ENCODE peak calls at places on chromosomes 11 and 22, in ten cellular contexts. S is AG04449, A is HFF-Myc, C is IMR-90, R is fibroblast of pulmonary artery, L is transverse colon, K is coronary artery, O is GM23338, T is right atrium auricular region, D is left lung. I is an unnamed sample.

GRCh38 chr11:125332821-125333220 is 163.2 kb downstream of the FEZ1 start:
- DNase-seq in S (no peak), A (no peak), C (no peak), R (no peak), L (no peak), K (peak), O (no peak), T (no peak), D (no peak), I (no peak)

GRCh38 chr11:71385091-71385490 is 63.1 kb downstream of the DHCR7 start:
- DNase-seq in S (no peak), A (no peak), C (no peak), R (no peak), L (no peak), K (no peak), O (no peak), T (no peak), D (no peak), I (no peak)

GRCh38 chr11:125802387-125802786 is 14.5 kb downstream of the PATE3 start:
- DNase-seq in S (no peak), A (no peak), C (no peak), R (no peak), L (no peak), K (no peak), O (no peak), T (no peak), D (no peak), I (no peak)

GRCh38 chr11:125496465-125496817 is 376 bp upstream of the FEZ1 start:
- DNase-seq in S (no peak), A (no peak), C (no peak), R (no peak), L (no peak), K (no peak), O (peak), T (no peak), D (no peak), I (no peak)

GRCh38 chr22:42791721-42792452 is 65.2 kb downstream of the ARFGAP3 start:
- DNase-seq in S (no peak), A (no peak), C (no peak), R (no peak), L (peak), K (no peak), O (no peak), T (peak), D (no peak), I (no peak)

GRCh38 chr11:109421981-109422590 is at the start of gene C11orf87:
- DNase-seq in S (no peak), A (no peak), C (no peak), R (no peak), L (no peak), K (no peak), O (peak), T (no peak), D (no peak), I (no peak)

GRCh38 chr11:71446150-71446549 is 2.0 kb downstream of the DHCR7 start:
- DNase-seq in S (no peak), A (no peak), C (no peak), R (no peak), L (no peak), K (no peak), O (no peak), T (no peak), D (no peak), I (no peak)

GRCh38 chr11:44110231-44110679 is 14.8 kb downstream of the EXT2 start:
- DNase-seq in S (no peak), A (no peak), C (peak), R (peak), L (peak), K (no peak), O (peak), T (no peak), D (peak), I (no peak)

GRCh38 chr11:66701432-66702240 is 23.9 kb upstream of the RBM4B start:
- DNase-seq in S (no peak), A (no peak), C (no peak), R (no peak), L (no peak), K (no peak), O (no peak), T (no peak), D (no peak), I (no peak)

GRCh38 chr22:19687561-19688300 is 26.6 kb upstream of the SEPTIN5 start:
- DNase-seq in S (no peak), A (no peak), C (no peak), R (no peak), L (no peak), K (no peak), O (no peak), T (no peak), D (no peak), I (no peak)

GRCh38 chr11:95700471-95700817 is 89.1 kb downstream of the FAM76B start:
- DNase-seq in S (no peak), A (no peak), C (no peak), R (no peak), L (no peak), K (no peak), O (no peak), T (no peak), D (no peak), I (no peak)

GRCh38 chr11:44746894-44747293 is 20.1 kb downstream of the TSPAN18 start:
- DNase-seq in S (no peak), A (no peak), C (no peak), R (no peak), L (no peak), K (no peak), O (no peak), T (no peak), D (no peak), I (no peak)

GRCh38 chr22:50696799-50697561 is 24.4 kb downstream of the SHANK3 start:
- DNase-seq in S (no peak), A (no peak), C (no peak), R (no peak), L (no peak), K (no peak), O (peak), T (no peak), D (peak), I (no peak)

GRCh38 chr11:70454197-70454767 is 56.0 kb downstream of the CTTN start:
- DNase-seq in S (no peak), A (no peak), C (no peak), R (no peak), L (no peak), K (no peak), O (no peak), T (no peak), D (no peak), I (no peak)

GRCh38 chr11:19953342-19953741 is 206.9 kb downstream of the DBX1 start:
- DNase-seq in S (peak), A (no peak), C (peak), R (peak), L (no peak), K (no peak), O (peak), T (no peak), D (no peak), I (peak)

GRCh38 chr11:31442086-31442485 is 67.3 kb downstream of the IMMP1L start:
- DNase-seq in S (no peak), A (no peak), C (no peak), R (no peak), L (no peak), K (no peak), O (peak), T (no peak), D (no peak), I (no peak)

DNA sequence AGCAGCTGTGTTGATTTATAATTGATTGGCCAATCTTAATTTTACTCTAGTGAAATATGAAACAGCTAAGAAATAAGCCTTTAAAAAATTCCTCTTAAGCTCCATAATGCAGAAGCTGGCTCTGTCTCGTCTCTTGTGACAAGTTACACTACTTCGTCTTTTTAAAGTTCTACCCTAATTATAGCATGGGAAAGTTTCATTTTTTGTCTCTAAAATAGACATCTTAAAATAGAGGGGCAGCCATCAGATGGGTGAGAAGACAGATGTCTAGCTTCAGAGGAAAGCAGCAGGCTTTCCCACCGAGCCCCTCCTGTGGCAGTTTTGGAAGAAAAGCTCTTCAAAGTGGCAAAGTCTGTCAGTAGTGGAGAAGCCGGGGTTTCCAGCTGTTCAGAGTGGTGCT is 39.5 kb downstream of the XRRA1 start:
- DNase-seq in S (no peak), A (no peak), C (no peak), R (no peak), L (no peak), K (no peak), O (no peak), T (no peak), D (no peak), I (no peak)
- H3K4me3 ChIP-seq in S (no peak), A (no peak), C (no peak), R (no peak), L (no peak), K (no peak), O (no peak), T (no peak), D (no peak), I (no peak)

GRCh38 chr11:64877390-64878222 is 815 bp downstream of the EHD1 start:
- DNase-seq in S (no peak), A (no peak), C (no peak), R (no peak), L (peak), K (no peak), O (no peak), T (no peak), D (peak), I (no peak)

GRCh38 chr11:64880240-64881001 is 2.0 kb upstream of the EHD1 start:
- DNase-seq in S (no peak), A (no peak), C (no peak), R (no peak), L (no peak), K (no peak), O (no peak), T (peak), D (no peak), I (no peak)

GRCh38 chr11:64878223-64878493 is 263 bp downstream of the EHD1 start:
- DNase-seq in S (no peak), A (no peak), C (no peak), R (no peak), L (no peak), K (no peak), O (no peak), T (peak), D (no peak), I (no peak)

GRCh38 chr11:64879226-64879900 is 942 bp upstream of the EHD1 start:
- DNase-seq in S (no peak), A (no peak), C (no peak), R (no peak), L (peak), K (no peak), O (no peak), T (no peak), D (peak), I (no peak)

GRCh38 chr11:64878494-64879225 is at the start of gene EHD1:
- DNase-seq in S (peak), A (peak), C (peak), R (peak), L (peak), K (peak), O (peak), T (peak), D (peak), I (no peak)
- TF ChIP-seq CTCF in S (peak), A (peak), C (peak), R (peak), L (peak), K (peak), O (peak), T (peak), D (peak), I (peak)

DNA sequence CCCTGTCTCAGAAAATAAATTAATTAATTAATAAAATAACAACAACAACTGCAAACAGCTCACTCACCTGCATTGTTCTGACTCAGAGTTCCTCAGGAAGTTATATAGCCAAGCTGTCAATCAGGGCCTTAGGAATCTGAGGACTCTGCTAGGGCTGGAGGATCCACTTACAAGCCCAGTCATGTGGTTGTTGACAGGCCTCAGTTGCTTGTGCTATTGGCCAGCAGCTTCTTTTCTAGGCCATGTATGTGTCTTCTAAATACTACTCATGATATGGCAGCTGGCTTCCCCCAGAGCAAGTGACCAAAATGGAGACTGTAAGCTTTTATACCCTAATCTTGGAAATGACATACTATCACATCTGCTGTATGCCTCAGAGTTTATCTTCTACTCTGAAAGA is 20.8 kb upstream of the ATP5MG start:
- DNase-seq in S (no peak), A (no peak), C (peak), R (no peak), L (no peak), K (no peak), O (peak), T (no peak), D (no peak), I (no peak)
- H3K4me3 ChIP-seq in S (no peak), A (no peak), C (no peak), R (no peak), L (no peak), K (no peak), O (no peak), T (no peak), D (no peak), I (no peak)

DNA sequence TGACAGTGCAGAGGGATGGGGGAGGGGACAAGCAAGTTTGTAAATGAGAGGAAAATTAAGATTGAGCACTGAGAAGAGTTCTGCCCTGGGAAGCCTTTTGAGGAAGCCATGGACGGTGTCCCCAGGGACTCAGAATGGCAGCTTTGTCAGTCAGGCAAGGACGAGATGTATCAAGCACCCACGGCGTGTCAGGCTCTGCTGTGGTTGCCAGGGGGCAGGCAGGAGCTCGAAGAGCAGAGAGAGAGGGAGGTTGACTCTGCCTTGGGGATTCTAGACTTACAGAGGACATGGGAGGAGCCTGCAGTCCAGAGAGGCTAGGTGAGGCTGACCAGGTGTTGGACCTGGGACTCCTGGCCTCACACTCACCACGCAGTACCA is 29.1 kb upstream of the SYT7 start:
- DNase-seq in S (no peak), A (no peak), C (no peak), R (no peak), L (no peak), K (no peak), O (peak), T (no peak), D (no peak), I (no peak)
- TF ChIP-seq CTCF in S (no peak), A (peak), C (peak), R (peak), L (no peak), K (no peak), O (peak), T (no peak), D (no peak), I (peak)

DNA sequence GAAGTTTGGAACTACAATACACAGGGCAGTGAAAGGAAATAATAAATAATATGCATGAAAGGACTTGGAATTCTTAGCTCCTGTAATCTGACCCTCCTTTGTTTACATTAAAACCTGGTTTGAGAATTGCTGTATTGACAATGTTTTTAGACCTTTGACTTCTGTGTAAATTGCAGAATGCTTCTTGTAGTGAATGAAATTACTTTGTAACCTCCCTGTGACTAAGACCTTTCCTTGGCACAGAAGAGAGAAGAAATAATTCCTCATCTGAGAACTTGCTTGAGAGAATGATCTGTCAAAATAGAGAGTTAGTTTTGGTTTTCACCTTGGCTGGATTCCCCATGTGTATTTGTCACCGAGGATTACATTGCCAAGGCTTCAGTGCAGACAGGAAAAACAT is 640.0 kb upstream of the ANO5 start:
- DNase-seq in S (no peak), A (no peak), C (no peak), R (no peak), L (no peak), K (no peak), O (no peak), T (no peak), D (no peak), I (peak)
- H3K4me3 ChIP-seq in S (no peak), A (no peak), C (no peak), R (no peak), L (no peak), K (no peak), O (no peak), T (no peak), D (no peak), I (no peak)

DNA sequence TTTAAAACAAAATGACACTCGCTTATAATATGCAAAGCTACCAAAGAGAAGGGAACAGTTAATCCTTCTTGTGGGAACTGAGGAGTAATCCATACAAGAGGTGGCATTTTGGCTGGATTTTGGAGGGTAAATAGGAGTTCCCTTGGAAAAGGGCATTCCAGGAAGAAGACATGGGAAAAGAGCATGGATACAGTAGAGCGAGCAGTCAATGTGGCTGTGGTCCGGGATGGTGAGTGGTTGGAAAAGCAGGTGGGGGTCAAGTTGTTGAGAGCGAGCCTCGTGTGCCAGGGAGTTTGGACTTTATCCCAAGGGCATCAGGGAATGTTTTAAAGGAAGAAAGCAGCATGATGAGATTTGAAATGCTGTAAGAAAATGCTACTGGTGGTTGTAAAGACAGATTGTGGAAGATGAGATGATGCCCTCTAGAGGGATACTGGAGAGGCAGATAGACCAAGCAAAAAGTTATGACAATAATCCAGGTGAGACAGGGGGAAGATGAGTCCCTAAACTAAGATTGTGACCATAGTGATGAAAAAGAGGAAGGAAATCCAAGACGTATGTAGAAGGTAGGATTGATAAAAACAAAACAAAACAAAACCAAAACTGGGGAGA is 3.8 kb upstream of the MMP7 start:
- DNase-seq in S (no peak), A (no peak), C (no peak), R (no peak), L (no peak), K (no peak), O (no peak), T (no peak), D (no peak), I (no peak)
- TF ChIP-seq CTCF in S (no peak), A (no peak), C (peak), R (peak), L (no peak), K (no peak), O (peak), T (no peak), D (no peak), I (peak)

GRCh38 chr22:23878219-23878618 is 16.0 kb upstream of the MIF start:
- DNase-seq in S (no peak), A (no peak), C (no peak), R (no peak), L (no peak), K (no peak), O (no peak), T (no peak), D (no peak), I (no peak)
- H3K4me3 ChIP-seq in S (no peak), A (no peak), C (no peak), R (no peak), L (no peak), K (no peak), O (no peak), T (no peak), D (no peak), I (no peak)

GRCh38 chr22:22408731-22409696 is 99.5 kb downstream of the ZNF280B start:
- DNase-seq in S (no peak), A (no peak), C (peak), R (peak), L (peak), K (no peak), O (peak), T (peak), D (no peak), I (no peak)
- TF ChIP-seq CTCF in S (peak), A (peak), C (peak), R (peak), L (peak), K (no peak), O (peak), T (no peak), D (no peak), I (peak)

I was measured in epithelial cell of proximal tubule.